ENCODE peak calls at places on chromosome 3, in five cellular contexts. P is CD8-positive, alpha-beta T cell; J is mesendoderm; X is CD4-positive, alpha-beta T cell; C is right lobe of liver. T is an unnamed sample.

GRCh38 chr3:52498134-52499054 is 3.3 kb downstream of the STAB1 start:
- DNase-seq in P (no peak), J (no peak), X (no peak), C (peak), T (peak)

GRCh38 chr3:189902230-189903186 is 218.2 kb downstream of the P3H2 start:
- DNase-seq in P (no peak), J (no peak), X (no peak), C (no peak), T (no peak)

GRCh38 chr3:111714305-111714704 is 119.2 kb upstream of the ZBED2 start:
- DNase-seq in P (no peak), J (peak), X (no peak), C (no peak), T (no peak)

GRCh38 chr3:31981206-31982181 is at the start of the genes OSBPL10 and ZNF860:
- DNase-seq in P (no peak), J (peak), X (peak), C (peak), T (peak)

GRCh38 chr3:62109534-62109933 is 263.8 kb downstream of the FEZF2 start:
- DNase-seq in P (no peak), J (peak), X (no peak), C (no peak), T (no peak)

GRCh38 chr3:6532101-6532500 is 328.8 kb upstream of the GRM7 start:
- DNase-seq in P (no peak), J (no peak), X (no peak), C (no peak), T (no peak)

GRCh38 chr3:54756330-54756731 is 171.5 kb downstream of the LRTM1 start:
- DNase-seq in P (no peak), J (peak), X (no peak), C (no peak), T (no peak)

GRCh38 chr3:23314981-23315805 is 112.1 kb downstream of the UBE2E2 start:
- DNase-seq in P (no peak), J (no peak), X (no peak), C (no peak), T (no peak)

GRCh38 chr3:178320481-178321352 is 215.5 kb upstream of the KCNMB2 start:
- DNase-seq in P (no peak), J (no peak), X (no peak), C (no peak), T (no peak)

GRCh38 chr3:49723631-49724551 is at the start of gene GMPPB:
- DNase-seq in P (peak), J (peak), X (peak), C (peak), T (peak)

GRCh38 chr3:43001094-43001553 is 22.0 kb downstream of the GASK1A start:
- DNase-seq in P (no peak), J (no peak), X (no peak), C (peak), T (peak)

GRCh38 chr3:43621406-43621973 is 321 bp downstream of the ANO10 start:
- DNase-seq in P (peak), J (no peak), X (no peak), C (peak), T (peak)

GRCh38 chr3:144031938-144032337 is 60.3 kb downstream of the DIPK2A start:
- DNase-seq in P (no peak), J (no peak), X (no peak), C (peak), T (peak)

GRCh38 chr3:101377796-101378195 is 57.4 kb upstream of the IMPG2 start:
- DNase-seq in P (no peak), J (peak), X (no peak), C (no peak), T (no peak)

GRCh38 chr3:194158942-194159439 is 23.0 kb downstream of the HES1 start:
- DNase-seq in P (no peak), J (no peak), X (no peak), C (no peak), T (no peak)

GRCh38 chr3:121661376-121661775 is 673 bp upstream of the HCLS1 start:
- DNase-seq in P (no peak), J (no peak), X (no peak), C (no peak), T (no peak)

GRCh38 chr3:121735047-121735696 is 14.4 kb downstream of the GOLGB1 start:
- DNase-seq in P (no peak), J (no peak), X (no peak), C (no peak), T (no peak)

GRCh38 chr3:23811117-23811487 is 5.3 kb downstream of the UBE2E1 start:
- DNase-seq in P (no peak), J (peak), X (no peak), C (no peak), T (no peak)

GRCh38 chr3:125431391-125431790 is 56.3 kb upstream of the ZNF148 start:
- DNase-seq in P (no peak), J (no peak), X (no peak), C (no peak), T (no peak)

GRCh38 chr3:175073209-175073905 is 214.2 kb downstream of the NAALADL2 start:
- DNase-seq in P (no peak), J (no peak), X (no peak), C (no peak), T (no peak)

GRCh38 chr3:122184591-122184929 is 1.1 kb downstream of the CASR start:
- DNase-seq in P (no peak), J (peak), X (no peak), C (no peak), T (no peak)

GRCh38 chr3:15462451-15462850 is 35.1 kb downstream of the EAF1 start:
- DNase-seq in P (no peak), J (no peak), X (no peak), C (no peak), T (no peak)

GRCh38 chr3:161854232-161854771 is 357.7 kb downstream of the OTOL1 start:
- DNase-seq in P (no peak), J (peak), X (no peak), C (no peak), T (no peak)

GRCh38 chr3:33636125-33636855 is 81.8 kb downstream of the CLASP2 start:
- DNase-seq in P (no peak), J (peak), X (no peak), C (no peak), T (no peak)

GRCh38 chr3:125140011-125140813 is 72.3 kb downstream of the SLC12A8 start:
- DNase-seq in P (no peak), J (no peak), X (no peak), C (no peak), T (no peak)

GRCh38 chr3:170866499-170866898 is 3.5 kb downstream of the RPL22L1 start:
- DNase-seq in P (no peak), J (no peak), X (no peak), C (no peak), T (no peak)

GRCh38 chr3:144363856-144364255 is 392.2 kb downstream of the DIPK2A start:
- DNase-seq in P (no peak), J (no peak), X (no peak), C (no peak), T (no peak)

GRCh38 chr3:177673105-177673804 is 476.0 kb upstream of the TBL1XR1 start:
- DNase-seq in P (no peak), J (no peak), X (no peak), C (no peak), T (no peak)

DNA sequence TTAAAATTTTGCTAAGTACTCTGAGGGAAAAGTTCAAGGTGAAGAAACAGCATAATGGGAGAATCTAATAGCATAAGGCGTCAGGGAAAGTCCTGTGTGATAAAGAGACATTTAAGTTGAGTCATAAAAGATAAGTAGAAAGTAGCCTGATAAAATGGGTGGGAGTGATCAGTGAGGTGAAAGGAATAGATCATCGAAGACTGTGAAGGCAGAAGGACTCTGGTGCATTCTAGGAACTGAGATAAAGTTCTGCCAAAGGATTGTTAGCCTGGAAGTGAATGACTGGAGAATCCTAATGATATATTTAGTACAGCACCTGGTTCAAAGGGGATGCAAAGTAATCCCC is 149.9 kb downstream of the CFAP20DC start:
- DNase-seq in P (no peak), J (no peak), X (no peak), C (no peak), T (no peak)
- H3K27ac ChIP-seq in P (no peak), J (no peak), X (no peak), C (no peak), T (no peak)

GRCh38 chr3:18223591-18224338 is 201.4 kb downstream of the SATB1 start:
- DNase-seq in P (no peak), J (no peak), X (no peak), C (no peak), T (no peak)
- H3K27ac ChIP-seq in P (no peak), J (no peak), X (no peak), C (no peak), T (no peak)

DNA sequence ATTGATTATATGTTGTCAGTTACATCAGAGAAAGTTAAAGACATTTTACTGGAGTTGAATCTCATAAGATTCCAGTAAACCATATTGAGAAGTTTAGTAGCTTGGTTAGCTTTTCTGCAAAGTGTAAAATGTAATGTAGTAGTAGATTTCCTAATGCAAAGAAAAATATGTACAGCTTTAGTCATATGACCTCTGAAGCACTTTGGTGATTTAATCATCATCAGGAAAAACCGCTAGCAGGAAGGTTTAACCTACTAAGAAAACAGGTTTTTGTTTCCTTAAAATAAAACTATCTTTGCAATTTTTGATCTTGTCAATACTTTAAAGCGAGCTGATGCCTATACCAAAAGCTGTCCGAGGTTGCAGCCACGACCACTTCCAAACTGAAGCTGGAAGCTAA is 364.6 kb upstream of the ZNF385D start:
- DNase-seq in P (no peak), J (no peak), X (no peak), C (no peak), T (no peak)
- H3K27ac ChIP-seq in P (no peak), J (no peak), X (no peak), C (no peak), T (no peak)

DNA sequence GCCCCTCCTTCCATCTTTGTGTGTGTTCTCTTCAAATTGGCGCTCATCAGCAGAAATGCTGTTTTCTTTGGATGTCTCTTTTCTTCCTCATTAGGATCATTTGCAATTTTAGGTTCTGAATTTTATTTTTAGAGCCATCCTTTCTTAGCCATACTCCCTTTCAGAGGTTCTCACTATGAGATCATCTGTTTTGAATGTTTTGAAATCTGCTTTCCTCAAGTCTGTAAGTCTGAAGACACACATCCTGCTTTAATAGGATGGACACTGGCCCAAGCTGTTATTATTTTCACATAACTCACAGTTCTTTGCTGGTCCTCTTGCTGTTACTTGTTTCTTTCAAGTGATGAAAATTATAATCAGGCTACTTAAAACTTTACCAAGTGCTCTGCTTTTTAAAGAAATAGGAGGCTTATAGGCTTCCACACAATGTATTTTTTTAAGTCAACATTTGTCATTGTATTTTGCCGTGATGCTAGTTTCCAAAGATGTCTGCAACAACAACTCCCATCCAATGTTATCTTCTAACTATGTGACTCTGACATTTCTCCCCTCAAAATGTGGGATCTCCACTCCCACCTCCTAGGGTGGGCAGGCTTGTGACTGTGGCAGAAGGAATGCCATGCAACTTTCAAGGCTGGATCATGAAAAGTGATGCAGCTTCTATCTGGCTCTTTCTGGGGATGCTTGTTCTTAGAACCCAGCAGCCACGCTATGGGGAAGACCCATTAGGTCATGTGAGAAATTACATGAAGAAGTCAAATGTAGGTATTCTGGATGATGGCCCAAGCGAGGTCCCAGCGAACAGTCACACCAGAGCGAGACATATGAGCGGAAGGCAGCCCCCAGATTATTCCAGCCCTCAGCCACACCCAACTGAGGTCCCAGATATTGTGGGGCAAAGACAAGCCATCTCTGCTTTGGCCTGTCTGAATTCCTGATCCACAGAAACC is 124.5 kb downstream of the BDH1 start:
- DNase-seq in P (no peak), J (no peak), X (no peak), C (no peak), T (no peak)
- H3K27ac ChIP-seq in P (no peak), J (no peak), X (no peak), C (no peak), T (no peak)

GRCh38 chr3:133490468-133491351 is 82.8 kb upstream of the CDV3 start:
- DNase-seq in P (peak), J (no peak), X (peak), C (no peak), T (no peak)
- H3K27ac ChIP-seq in P (peak), J (no peak), X (peak), C (no peak), T (no peak)

T was measured in substantia nigra.